ENCODE peak calls at places on chromosomes 2 and 18, in four cellular contexts. X is K562, F is GM12878, M is HepG2. V is an unnamed sample.
A peak's percentile ranks its signal among the peaks of the same experiment; 100 is the strongest.

GRCh38 chr18:13120255-13120654 is 98.3 kb upstream of the LDLRAD4 start:
- DNase-seq in M (no peak), X (no peak), F (no peak), V (no peak)

GRCh38 chr2:182668671-182669070 is 47.4 kb upstream of the DNAJC10 start:
- DNase-seq in F (no peak), M (peak; percentile 67), X (no peak), V (no peak)

GRCh38 chr2:172480301-172481218 is 53.2 kb downstream of the ITGA6 start:
- DNase-seq in X (no peak), F (no peak), M (peak; percentile 91), V (no peak)

GRCh38 chr18:42274488-42275137 is 319.6 kb downstream of the PIK3C3 start:
- DNase-seq in M (peak; percentile 62), F (no peak), X (no peak), V (no peak)

GRCh38 chr2:237677951-237678481 is 50.6 kb downstream of the LRRFIP1 start:
- DNase-seq in F (no peak), X (no peak), M (peak; percentile 81), V (no peak)

GRCh38 chr2:207996848-207997247 is 28.5 kb downstream of the PLEKHM3 start:
- DNase-seq in X (no peak), F (no peak), M (no peak), V (no peak)

GRCh38 chr2:228048838-228049490 is 132.5 kb downstream of the SPHKAP start:
- DNase-seq in M (peak; percentile 49), F (no peak), X (no peak), V (peak; percentile 31)

GRCh38 chr18:49849331-49850217 is 36.2 kb upstream of the ACAA2 start:
- DNase-seq in X (peak; percentile 30), F (no peak), M (peak; percentile 42), V (peak; percentile 58)

GRCh38 chr2:33011941-33012340 is 65.2 kb downstream of the LTBP1 start:
- DNase-seq in X (no peak), F (no peak), M (no peak), V (no peak)

GRCh38 chr2:55165567-55165966 is 66.5 kb downstream of the CLHC1 start:
- DNase-seq in F (no peak), X (no peak), M (no peak), V (no peak)

GRCh38 chr18:63046375-63046774 is 273.2 kb downstream of the BCL2 start:
- DNase-seq in X (no peak), F (no peak), M (no peak), V (no peak)

GRCh38 chr2:14861201-14861600 is 228.7 kb downstream of the LRATD1 start:
- DNase-seq in F (no peak), X (no peak), M (no peak), V (no peak)

GRCh38 chr2:120434909-120435308 is 89.0 kb downstream of the INHBB start:
- DNase-seq in M (no peak), X (no peak), F (no peak), V (peak; percentile 53)

GRCh38 chr2:120432976-120433815 is 87.3 kb downstream of the INHBB start:
- DNase-seq in X (no peak), M (no peak), F (no peak), V (no peak)

GRCh38 chr2:120435671-120436459 is 89.9 kb downstream of the INHBB start:
- DNase-seq in X (no peak), F (no peak), M (no peak), V (no peak)

GRCh38 chr2:120433816-120434290 is 87.9 kb downstream of the INHBB start:
- DNase-seq in X (no peak), F (no peak), M (no peak), V (peak; percentile 39)

GRCh38 chr2:120434487-120434886 is 88.6 kb downstream of the INHBB start:
- DNase-seq in X (no peak), F (no peak), M (no peak), V (no peak)
- TF ChIP-seq HDAC6 in X (no peak), F (no peak), M (no peak), V (no peak)

GRCh38 chr2:158797963-158798700 is 3.0 kb downstream of the DAPL1 start:
- DNase-seq in F (no peak), M (no peak), X (no peak), V (no peak)
- TF ChIP-seq HDAC2 in F (no peak), M (no peak), X (no peak), V (no peak)

GRCh38 chr18:76721207-76721996 is 101.0 kb upstream of the ZNF236 start:
- DNase-seq in M (no peak), F (no peak), X (no peak), V (no peak)

GRCh38 chr18:76722224-76723061 is 99.9 kb upstream of the ZNF236 start:
- DNase-seq in M (no peak), X (no peak), F (no peak), V (no peak)

GRCh38 chr18:76725445-76725844 is 96.9 kb upstream of the ZNF236 start:
- DNase-seq in F (no peak), X (no peak), M (no peak), V (no peak)

GRCh38 chr18:76715012-76715608 is 107.2 kb upstream of the ZNF236 start:
- DNase-seq in X (no peak), M (no peak), F (no peak), V (no peak)

DNA sequence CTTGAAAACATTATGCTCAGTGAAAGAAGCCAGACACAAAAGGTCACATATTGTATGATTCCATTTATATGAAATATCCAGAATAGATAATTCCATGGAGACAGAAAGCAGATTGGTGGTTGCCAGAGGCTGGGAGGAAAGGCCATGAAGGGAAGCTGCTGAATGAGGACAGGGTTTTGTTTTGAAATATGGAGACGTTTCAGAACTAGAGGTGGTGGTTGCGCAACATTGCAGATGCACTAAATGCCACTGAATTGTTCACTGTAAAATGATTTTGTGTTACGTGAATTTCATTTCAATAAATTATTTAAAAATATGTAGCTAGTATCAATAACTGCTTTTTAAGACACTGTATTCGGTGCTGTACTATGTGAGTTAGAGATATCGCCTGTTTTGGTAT is 101.7 kb upstream of the ZNF236 start:
- DNase-seq in M (no peak), F (no peak), X (no peak), V (no peak)
- TF ChIP-seq RAD21 in M (no peak), F (no peak), X (no peak), V (no peak)

DNA sequence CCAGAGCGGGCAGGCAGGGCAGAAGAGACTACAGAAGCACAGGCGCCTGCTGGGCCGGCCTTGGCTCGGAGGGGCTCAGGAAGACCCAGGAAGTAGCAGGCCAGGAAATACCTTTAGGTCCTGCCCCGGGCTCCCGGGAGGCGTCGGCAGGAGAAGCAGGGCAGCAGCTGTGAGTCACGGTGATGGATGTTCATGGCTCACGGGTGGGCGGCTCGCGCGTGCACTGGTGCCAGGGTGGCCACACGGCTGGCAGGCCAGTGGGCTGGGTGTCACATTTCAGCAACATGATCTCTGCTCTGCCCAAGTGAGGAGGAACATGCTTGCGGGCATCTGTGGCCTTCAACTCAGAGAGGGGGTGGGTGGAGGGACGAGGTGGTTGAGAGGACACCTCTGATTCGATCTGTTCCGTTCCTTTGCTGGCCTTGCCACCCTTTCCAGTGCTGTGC is 139.3 kb downstream of the KLHL29 start:
- DNase-seq in F (no peak), M (no peak), X (no peak), V (no peak)
- TF ChIP-seq HDAC6 in F (no peak), M (no peak), X (no peak), V (no peak)

DNA sequence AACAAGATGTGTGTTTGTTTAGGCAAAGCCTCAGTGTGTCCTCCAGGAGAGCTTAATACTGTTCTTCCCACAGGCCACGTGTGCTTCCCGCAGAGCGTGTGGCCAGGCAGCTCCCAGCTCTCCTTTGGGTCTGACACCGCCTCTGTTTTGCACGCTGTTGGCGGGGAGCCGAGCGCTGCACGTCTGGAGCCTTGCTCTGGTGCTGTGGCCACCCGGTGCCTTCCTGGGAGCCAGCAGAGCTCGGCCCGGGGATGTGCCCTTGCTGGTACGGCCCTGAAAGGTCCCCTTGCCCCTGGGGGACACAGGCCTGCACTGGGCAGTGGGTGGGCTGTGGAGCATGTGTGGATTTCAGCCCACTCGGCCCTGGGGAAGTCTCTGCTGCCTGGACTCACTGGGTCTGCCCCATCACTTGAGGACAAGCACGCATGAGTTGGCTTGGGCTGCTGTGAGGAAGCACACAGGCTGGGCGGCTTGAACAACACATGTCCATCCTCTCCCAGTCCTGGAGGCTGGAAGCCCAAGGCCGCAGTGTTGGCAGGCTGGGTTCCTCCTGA is 160.7 kb upstream of the HDAC4 start:
- DNase-seq in F (no peak), M (no peak), X (no peak), V (no peak)
- TF ChIP-seq HDAC2 in F (no peak), M (no peak), X (no peak), V (no peak)

DNA sequence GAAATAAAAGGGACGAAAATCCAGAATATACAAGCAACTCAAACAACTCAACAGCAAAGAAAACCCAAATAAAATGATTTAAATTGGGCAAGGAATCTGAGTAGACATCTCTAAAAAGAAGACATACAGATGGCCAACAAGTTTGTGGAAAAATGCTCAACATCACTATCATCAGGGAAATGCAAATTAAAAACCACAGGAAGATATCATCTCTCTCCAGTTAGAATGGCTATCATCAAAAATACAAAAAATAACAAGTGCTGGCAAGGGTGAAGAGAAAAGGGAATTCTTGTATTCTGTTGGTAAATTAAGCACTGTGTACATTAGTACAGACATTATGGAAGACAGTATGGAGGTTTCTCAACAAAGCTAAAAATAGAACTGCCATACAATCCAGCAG is 80.0 kb downstream of the RAB31 start:
- DNase-seq in F (no peak), X (no peak), M (no peak), V (no peak)
- TF ChIP-seq RAD21 in F (no peak), X (no peak), M (no peak), V (no peak)

GRCh38 chr2:151246152-151246551 is 15.5 kb downstream of the RBM43 start:
- DNase-seq in M (no peak), F (no peak), X (no peak), V (no peak)

GRCh38 chr2:151247432-151247831 is 14.2 kb downstream of the RBM43 start:
- DNase-seq in X (no peak), F (no peak), M (no peak), V (no peak)

DNA sequence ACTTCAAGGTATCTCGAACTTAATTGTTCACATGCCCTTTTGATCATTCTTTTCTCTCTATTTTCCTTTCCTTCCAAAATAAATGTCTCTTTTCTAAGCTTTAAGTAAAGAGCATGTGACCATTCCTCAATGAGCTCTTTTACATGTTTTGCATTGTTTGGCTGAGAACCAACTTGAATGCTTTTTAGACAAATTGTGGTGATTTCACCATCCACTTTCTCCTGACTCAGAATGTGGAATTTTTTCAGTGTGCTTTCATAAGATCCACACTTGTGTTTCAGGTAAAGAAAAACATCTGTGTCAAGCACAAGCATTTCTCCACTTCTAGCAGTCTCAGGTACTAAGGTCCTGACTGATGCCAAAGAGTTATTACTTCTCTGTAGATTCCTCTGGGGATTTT is 10.7 kb downstream of the RBM43 start:
- DNase-seq in M (no peak), F (no peak), X (no peak), V (no peak)
- TF ChIP-seq HDAC6 in M (no peak), F (no peak), X (no peak), V (no peak)

GRCh38 chr2:63755216-63755615 is 86.5 kb upstream of the UGP2 start:
- DNase-seq in X (no peak), M (no peak), F (no peak), V (no peak)
- TF ChIP-seq HDAC2 in X (no peak), M (no peak), F (no peak), V (no peak)

GRCh38 chr2:134178109-134178877 is 75.6 kb upstream of the MGAT5 start:
- DNase-seq in X (no peak), M (no peak), F (no peak), V (no peak)
- TF ChIP-seq RAD21 in X (no peak), M (no peak), F (no peak), V (no peak)

GRCh38 chr2:67918471-67918870 is 144.3 kb downstream of the C1D start:
- DNase-seq in X (no peak), M (no peak), F (no peak), V (no peak)

GRCh38 chr2:67919490-67919889 is 143.3 kb downstream of the C1D start:
- DNase-seq in F (no peak), X (no peak), M (no peak), V (no peak)

GRCh38 chr2:67917332-67918054 is 145.3 kb downstream of the C1D start:
- DNase-seq in M (no peak), X (no peak), F (no peak), V (no peak)
- TF ChIP-seq HDAC6 in M (no peak), X (no peak), F (no peak), V (no peak)